ENCODE peak calls at places on chromosomes 13 and 19, in seven cellular contexts. One of them, this sample, is unnamed.

GRCh38 chr19:1087813-1088418 is 7.3 kb downstream of the POLR2E start:
- DNase-seq in adrenal gland: peak; percentile 68
- DNase-seq in left ventricle myocardium inferior: no peak
- DNase-seq in testis: peak; percentile 70
- DNase-seq in H9: no peak
- DNase-seq in H1: no peak
- DNase-seq in pancreas: no peak
- DNase-seq in this sample: no peak

GRCh38 chr13:35764359-35765015 is 288.0 kb upstream of the MAB21L1 start:
- DNase-seq in H1: no peak
- DNase-seq in testis: no peak
- DNase-seq in adrenal gland: no peak
- DNase-seq in H9: no peak
- DNase-seq in left ventricle myocardium inferior: no peak
- DNase-seq in pancreas: no peak
- DNase-seq in this sample: no peak

GRCh38 chr19:29923653-29924052 is 18.4 kb upstream of the URI1 start:
- DNase-seq in left ventricle myocardium inferior: no peak
- DNase-seq in H1: no peak
- DNase-seq in testis: no peak
- DNase-seq in adrenal gland: no peak
- DNase-seq in H9: no peak
- DNase-seq in pancreas: no peak
- DNase-seq in this sample: no peak

GRCh38 chr19:58361900-58362271 is 665 bp downstream of the ZNF497 start:
- DNase-seq in pancreas: no peak
- DNase-seq in testis: peak; percentile 63
- DNase-seq in left ventricle myocardium inferior: peak; percentile 45
- DNase-seq in H9: no peak
- DNase-seq in adrenal gland: peak; percentile 49
- DNase-seq in H1: no peak
- DNase-seq in this sample: peak; percentile 84

GRCh38 chr19:33416307-33417215 is 43.1 kb downstream of the CEBPG start:
- DNase-seq in H1: peak; percentile 29
- DNase-seq in H9: peak; percentile 85
- DNase-seq in pancreas: peak; percentile 79
- DNase-seq in adrenal gland: peak; percentile 61
- DNase-seq in left ventricle myocardium inferior: peak; percentile 44
- DNase-seq in testis: peak; percentile 77
- DNase-seq in this sample: peak; percentile 50

GRCh38 chr13:73142091-73142490 is 83.3 kb downstream of the KLF5 start:
- DNase-seq in pancreas: no peak
- DNase-seq in testis: no peak
- DNase-seq in adrenal gland: no peak
- DNase-seq in H9: no peak
- DNase-seq in left ventricle myocardium inferior: no peak
- DNase-seq in H1: no peak
- DNase-seq in this sample: no peak

GRCh38 chr13:77751513-77752456 is 54.3 kb downstream of the SLAIN1 start:
- DNase-seq in pancreas: no peak
- DNase-seq in left ventricle myocardium inferior: no peak
- DNase-seq in H9: peak; percentile 41
- DNase-seq in H1: no peak
- DNase-seq in testis: peak; percentile 55
- DNase-seq in adrenal gland: peak; percentile 59
- DNase-seq in this sample: no peak

GRCh38 chr19:20422616-20423205 is 142.9 kb downstream of the ZNF737 start:
- DNase-seq in left ventricle myocardium inferior: peak; percentile 12
- DNase-seq in testis: peak; percentile 27
- DNase-seq in adrenal gland: no peak
- DNase-seq in H9: no peak
- DNase-seq in pancreas: no peak
- DNase-seq in H1: no peak
- DNase-seq in this sample: no peak

GRCh38 chr19:40219721-40220276 is 1.6 kb upstream of the TTC9B start:
- DNase-seq in H9: no peak
- DNase-seq in testis: no peak
- DNase-seq in left ventricle myocardium inferior: no peak
- DNase-seq in adrenal gland: peak; percentile 63
- DNase-seq in pancreas: no peak
- DNase-seq in H1: no peak
- DNase-seq in this sample: no peak

GRCh38 chr19:49436381-49437017 is 4.8 kb downstream of the SLC17A7 start:
- DNase-seq in pancreas: no peak
- DNase-seq in left ventricle myocardium inferior: no peak
- DNase-seq in H1: peak; percentile 89
- DNase-seq in H9: peak; percentile 98
- DNase-seq in adrenal gland: no peak
- DNase-seq in testis: peak; percentile 81
- DNase-seq in this sample: no peak

GRCh38 chr13:111303559-111303958 is 16.9 kb upstream of the TEX29 start:
- DNase-seq in H9: no peak
- DNase-seq in pancreas: no peak
- DNase-seq in left ventricle myocardium inferior: no peak
- DNase-seq in testis: no peak
- DNase-seq in adrenal gland: no peak
- DNase-seq in H1: no peak
- DNase-seq in this sample: no peak

GRCh38 chr19:40982594-40983101 is 8.4 kb upstream of the CYP2B6 start:
- DNase-seq in pancreas: no peak
- DNase-seq in H9: peak; percentile 86
- DNase-seq in testis: no peak
- DNase-seq in adrenal gland: no peak
- DNase-seq in left ventricle myocardium inferior: no peak
- DNase-seq in H1: peak; percentile 63
- DNase-seq in this sample: no peak

GRCh38 chr13:20392530-20392929 is 133.1 kb downstream of the CRYL1 start:
- DNase-seq in H1: no peak
- DNase-seq in H9: no peak
- DNase-seq in pancreas: no peak
- DNase-seq in adrenal gland: no peak
- DNase-seq in left ventricle myocardium inferior: no peak
- DNase-seq in testis: no peak
- DNase-seq in this sample: no peak

DNA sequence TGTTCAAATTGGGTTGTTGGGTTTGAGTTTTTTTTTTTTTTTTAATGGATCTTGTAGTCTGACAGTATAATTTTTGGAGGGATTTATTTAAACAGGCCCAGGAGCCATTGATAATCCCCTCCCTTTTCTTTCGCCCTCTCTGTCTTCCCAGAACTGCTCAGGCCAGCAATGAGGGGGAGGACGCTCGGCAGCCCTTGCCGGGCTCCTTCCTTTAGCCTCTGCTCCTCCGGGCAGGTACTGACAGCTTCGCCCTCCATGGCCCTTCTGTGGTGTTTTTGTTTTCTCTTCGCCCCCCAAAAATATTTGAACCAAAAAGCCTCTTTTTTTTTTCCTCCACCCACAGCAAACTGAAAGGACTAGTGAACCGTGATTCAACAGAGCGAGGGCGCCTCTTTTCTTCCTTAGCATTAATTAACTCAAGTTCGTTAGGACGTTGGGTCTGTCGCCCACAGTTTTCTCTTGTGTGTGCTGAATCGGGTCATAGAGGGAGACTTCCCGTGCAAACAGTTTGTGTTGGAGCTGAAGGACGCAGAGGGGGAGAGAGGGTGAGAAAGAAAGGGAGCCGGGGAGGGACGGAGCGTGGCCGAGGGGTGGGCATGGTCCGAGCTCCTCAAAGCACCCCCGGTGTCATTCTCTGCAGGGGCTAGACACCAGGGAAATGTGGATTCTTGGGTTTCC is 21.5 kb downstream of the NFIX start:
- DNase-seq in testis: no peak
- DNase-seq in H9: no peak
- DNase-seq in left ventricle myocardium inferior: no peak
- DNase-seq in pancreas: no peak
- DNase-seq in H1: no peak
- DNase-seq in adrenal gland: no peak
- DNase-seq in this sample: no peak
- H3K4me1 ChIP-seq in testis: peaks cover 66% of the 10 kb centered on the region
- H3K4me1 ChIP-seq in H9: peaks cover 8% of the 10 kb centered on the region
- H3K4me1 ChIP-seq in left ventricle myocardium inferior: peaks cover 100% of the 10 kb centered on the region
- H3K4me1 ChIP-seq in pancreas: peaks cover 2% of the 10 kb centered on the region
- H3K4me1 ChIP-seq in H1: peaks cover 48% of the 10 kb centered on the region
- H3K4me1 ChIP-seq in adrenal gland: peaks cover 33% of the 10 kb centered on the region
- H3K4me1 ChIP-seq in this sample: peaks cover 98% of the 10 kb centered on the region

DNA sequence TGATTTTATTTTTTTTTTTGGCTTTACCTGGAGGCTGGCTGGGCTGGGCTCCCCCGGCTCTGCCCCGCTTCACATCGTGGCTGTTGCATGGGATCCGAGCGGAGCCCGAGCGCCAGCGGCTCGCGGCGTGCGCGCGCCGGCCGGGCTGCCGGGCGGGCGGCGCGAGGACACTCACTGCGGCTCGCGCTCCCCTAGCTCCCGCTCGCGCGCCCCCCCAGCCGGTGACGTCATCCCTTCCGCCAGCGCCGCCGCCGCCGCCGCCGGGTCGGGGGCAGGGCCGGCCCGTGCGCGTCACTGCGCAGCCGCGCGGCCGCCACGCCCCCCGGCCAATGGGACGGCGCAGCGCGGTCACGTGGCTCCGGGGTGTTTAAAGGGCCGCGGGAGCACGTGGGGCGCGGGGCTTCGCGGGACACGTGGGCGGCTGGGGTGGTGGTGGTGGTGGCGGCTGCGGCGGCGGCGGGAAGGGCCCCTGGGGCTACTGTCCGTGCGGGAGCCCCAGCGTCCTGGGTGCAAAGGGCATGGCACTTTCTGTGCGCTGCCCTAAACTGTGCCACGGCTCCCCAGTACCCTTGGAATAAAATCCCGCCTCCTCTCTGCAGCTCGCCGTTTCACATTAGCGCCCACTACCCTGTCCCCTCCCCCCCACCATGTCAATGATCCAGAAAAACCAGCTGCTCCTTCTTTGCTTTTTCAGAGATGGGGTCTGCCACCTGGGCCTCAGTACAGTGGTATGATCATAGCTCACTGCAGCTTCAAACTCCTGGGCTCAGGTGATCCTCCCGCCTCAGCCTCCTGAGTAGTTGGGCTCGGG is at the start of gene PTPRS:
- DNase-seq in adrenal gland: peak; percentile 70
- DNase-seq in left ventricle myocardium inferior: peak; percentile 79
- DNase-seq in H1: peak; percentile 33
- DNase-seq in H9: peak; percentile 88
- DNase-seq in pancreas: peak; percentile 93
- DNase-seq in testis: peak; percentile 78
- DNase-seq in this sample: peak; percentile 85
- TF ChIP-seq CTCF in adrenal gland: no peak
- TF ChIP-seq CTCF in left ventricle myocardium inferior: no peak
- TF ChIP-seq CTCF in H1: no peak
- TF ChIP-seq CTCF in H9: no peak
- TF ChIP-seq CTCF in pancreas: no peak
- TF ChIP-seq CTCF in testis: peak; percentile 25
- TF ChIP-seq CTCF in this sample: no peak

GRCh38 chr13:105220886-105221285 is 1314.6 kb downstream of the EFNB2 start:
- DNase-seq in H1: no peak
- DNase-seq in left ventricle myocardium inferior: no peak
- DNase-seq in H9: no peak
- DNase-seq in pancreas: no peak
- DNase-seq in adrenal gland: no peak
- DNase-seq in testis: no peak
- DNase-seq in this sample: no peak

GRCh38 chr13:105220063-105220462 is 1315.4 kb downstream of the EFNB2 start:
- DNase-seq in adrenal gland: no peak
- DNase-seq in left ventricle myocardium inferior: no peak
- DNase-seq in pancreas: no peak
- DNase-seq in testis: no peak
- DNase-seq in H1: no peak
- DNase-seq in H9: no peak
- DNase-seq in this sample: no peak

DNA sequence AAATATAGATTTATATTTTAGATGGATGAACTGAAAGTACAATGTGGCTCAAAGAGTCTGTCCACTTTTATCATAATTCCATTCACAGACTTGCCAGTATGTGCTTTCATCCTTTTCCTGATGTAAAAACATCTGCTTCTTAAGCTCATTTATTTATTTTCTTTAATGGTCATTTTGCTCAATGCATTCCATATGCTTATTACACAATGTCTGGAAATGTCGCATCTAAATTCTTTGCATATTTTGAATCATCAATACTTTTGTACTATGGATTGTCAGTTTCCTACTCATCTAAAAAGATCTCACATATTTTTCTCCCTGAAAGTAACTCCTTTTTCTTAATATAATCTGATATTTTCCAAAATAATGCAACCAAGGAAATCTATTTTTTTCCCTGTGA is 1315.8 kb downstream of the EFNB2 start:
- DNase-seq in left ventricle myocardium inferior: no peak
- DNase-seq in testis: no peak
- DNase-seq in H9: no peak
- DNase-seq in adrenal gland: no peak
- DNase-seq in H1: no peak
- DNase-seq in pancreas: no peak
- DNase-seq in this sample: no peak
- H3K4me1 ChIP-seq in left ventricle myocardium inferior: no peaks in the 10 kb centered on the region
- H3K4me1 ChIP-seq in testis: no peaks in the 10 kb centered on the region
- H3K4me1 ChIP-seq in H9: no peaks in the 10 kb centered on the region
- H3K4me1 ChIP-seq in adrenal gland: no peaks in the 10 kb centered on the region
- H3K4me1 ChIP-seq in H1: no peaks in the 10 kb centered on the region
- H3K4me1 ChIP-seq in pancreas: no peaks in the 10 kb centered on the region
- H3K4me1 ChIP-seq in this sample: no peaks in the 10 kb centered on the region

DNA sequence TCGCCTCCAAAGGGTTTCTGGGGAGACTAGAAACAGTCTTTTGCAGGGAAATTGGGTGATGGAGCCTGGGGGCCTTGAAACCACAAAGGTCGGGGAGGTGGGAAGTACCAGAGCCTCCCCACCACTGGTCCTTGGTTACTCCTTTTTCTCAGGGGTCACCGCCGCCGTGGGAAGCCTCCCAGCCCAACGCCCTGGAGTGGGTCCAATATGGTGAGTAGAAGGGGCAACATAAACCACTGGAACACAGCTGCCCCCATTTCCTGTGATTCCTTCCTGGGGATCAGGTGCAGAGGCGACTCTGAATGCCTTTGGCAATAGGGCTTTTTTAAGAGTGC is 5.8 kb downstream of the PGLYRP1 start:
- DNase-seq in left ventricle myocardium inferior: no peak
- DNase-seq in H1: no peak
- DNase-seq in adrenal gland: no peak
- DNase-seq in pancreas: no peak
- DNase-seq in testis: no peak
- DNase-seq in H9: no peak
- DNase-seq in this sample: no peak
- TF ChIP-seq CTCF in left ventricle myocardium inferior: peak; percentile 33
- TF ChIP-seq CTCF in H1: no peak
- TF ChIP-seq CTCF in adrenal gland: no peak
- TF ChIP-seq CTCF in pancreas: no peak
- TF ChIP-seq CTCF in testis: no peak
- TF ChIP-seq CTCF in H9: peak; percentile 1
- TF ChIP-seq CTCF in this sample: peak; percentile 9

DNA sequence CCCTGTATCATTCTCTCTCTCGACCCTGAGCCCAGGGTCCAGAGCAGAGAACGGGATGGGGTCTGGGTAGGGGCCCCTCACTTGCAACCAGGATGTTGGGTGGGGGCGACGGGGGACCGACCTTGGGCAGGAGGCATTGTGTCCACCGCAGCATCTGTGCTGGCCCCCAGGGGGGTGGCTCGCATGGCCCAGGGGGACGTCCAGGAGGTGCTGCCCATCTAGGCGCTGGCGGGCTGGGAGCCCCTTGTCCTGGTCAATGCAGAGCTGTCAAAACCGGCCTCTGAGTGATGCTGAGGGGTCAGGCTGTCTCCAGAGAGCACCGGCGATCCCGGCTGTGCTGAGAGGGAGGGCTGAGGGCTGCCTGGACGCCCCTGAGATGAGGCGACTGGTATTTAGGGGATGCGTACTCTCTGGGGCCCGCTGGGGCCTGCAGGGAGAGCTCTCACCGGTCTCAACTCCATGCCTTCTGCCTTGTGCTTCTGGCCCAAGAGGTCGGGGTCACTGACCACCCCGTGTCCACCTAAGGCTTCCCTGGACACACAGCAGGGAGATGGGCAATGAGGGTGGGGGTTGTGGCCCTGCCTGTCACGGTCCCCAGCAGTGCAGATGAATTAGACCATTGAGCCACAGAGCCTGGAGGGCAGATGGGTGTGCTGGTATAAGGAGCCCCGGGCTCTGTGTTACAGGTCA is 8.5 kb downstream of the RPS9 start:
- DNase-seq in H9: peak; percentile 67
- DNase-seq in testis: no peak
- DNase-seq in H1: no peak
- DNase-seq in adrenal gland: no peak
- DNase-seq in pancreas: no peak
- DNase-seq in left ventricle myocardium inferior: no peak
- DNase-seq in this sample: peak; percentile 82
- H3K4me1 ChIP-seq in H9: no peaks in the 10 kb centered on the region
- H3K4me1 ChIP-seq in testis: peaks cover 54% of the 10 kb centered on the region
- H3K4me1 ChIP-seq in H1: peaks cover 6% of the 10 kb centered on the region
- H3K4me1 ChIP-seq in adrenal gland: peaks cover 41% of the 10 kb centered on the region
- H3K4me1 ChIP-seq in pancreas: peaks cover 49% of the 10 kb centered on the region
- H3K4me1 ChIP-seq in left ventricle myocardium inferior: peaks cover 72% of the 10 kb centered on the region
- H3K4me1 ChIP-seq in this sample: peaks cover 94% of the 10 kb centered on the region

This sample was measured in left lung.